ENCODE peak calls at places on chromosomes 11 and 22, in ten cellular contexts. L is upper lobe of right lung, V is adrenal gland, Y is bronchial epithelial cell, D is cardiac muscle cell, X is pancreas, Q is HCT116, C is IMR-90, G is ovary, P is breast epithelium. E is an unnamed sample. For H3K36me3, the result is how much of the 10 kb centered on the place peaks cover.

GRCh38 chr22:19904174-19904856 is 37.3 kb upstream of the COMT start:
- DNase-seq in Y (no peak), P (no peak), X (no peak), Q (no peak), C (no peak), V (no peak), G (no peak), L (no peak), D (no peak), E (no peak)

GRCh38 chr11:35036642-35037041 is 102.3 kb upstream of the CD44 start:
- DNase-seq in D (no peak), C (no peak), X (no peak), L (no peak), V (no peak), P (no peak), G (no peak), Y (no peak), Q (no peak), E (no peak)

GRCh38 chr11:75308986-75309385 is 42.5 kb downstream of the ARRB1 start:
- DNase-seq in V (no peak), L (no peak), X (no peak), P (no peak), Y (no peak), D (no peak), C (no peak), Q (no peak), G (no peak), E (no peak)

GRCh38 chr22:48532986-48533385 is 1294.7 kb downstream of the BRD1 start:
- DNase-seq in V (no peak), L (no peak), Q (no peak), D (no peak), G (no peak), X (no peak), P (no peak), Y (no peak), C (no peak), E (no peak)

GRCh38 chr22:41782316-41782715 is 18.2 kb upstream of the CCDC134 start:
- DNase-seq in Q (no peak), L (no peak), D (no peak), G (no peak), P (no peak), V (no peak), Y (no peak), C (no peak), X (no peak), E (no peak)

GRCh38 chr11:64239662-64240466 is 1.0 kb upstream of the FKBP2 start:
- DNase-seq in D (no peak), G (no peak), L (peak), Y (no peak), X (no peak), V (no peak), Q (no peak), P (no peak), C (no peak), E (no peak)

GRCh38 chr11:28657378-28658030 is 549.3 kb downstream of the METTL15 start:
- DNase-seq in Y (peak), G (no peak), C (peak), D (peak), Q (no peak), V (no peak), L (no peak), X (no peak), P (no peak), E (no peak)

GRCh38 chr11:61134801-61135257 is 26.4 kb downstream of the VPS37C start:
- DNase-seq in X (no peak), L (peak), G (no peak), P (no peak), Y (no peak), D (no peak), Q (no peak), C (no peak), V (no peak), E (peak)

GRCh38 chr11:73334244-73335203 is 26.4 kb downstream of the ARHGEF17 start:
- DNase-seq in V (peak), C (peak), P (peak), Y (peak), X (peak), Q (peak), D (peak), G (peak), L (no peak), E (peak)
- TF ChIP-seq CTCF in V (no peak), C (peak), P (no peak), Y (no peak), X (no peak), Q (no peak), D (no peak), G (no peak), L (no peak), E (no peak)

DNA sequence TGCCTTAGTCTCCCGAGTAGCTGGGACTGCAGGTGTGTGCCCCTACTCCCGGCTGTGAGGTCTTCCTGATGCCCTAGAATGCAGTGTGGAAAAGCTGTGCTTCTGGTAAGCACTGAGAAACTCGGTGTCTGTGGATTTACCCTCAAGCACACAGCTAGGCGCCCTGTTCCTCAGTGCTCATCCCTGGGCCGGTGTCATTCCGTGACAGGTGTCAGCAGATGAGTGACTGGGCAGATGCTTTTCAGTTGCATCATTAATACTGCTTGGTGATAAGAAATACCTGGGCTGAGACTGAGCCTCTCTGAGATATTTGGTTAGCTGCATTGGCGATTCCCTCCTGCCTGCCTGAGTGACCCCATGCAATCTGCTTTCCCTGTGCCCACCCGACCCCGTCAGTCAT is 21.8 kb downstream of the FAM118A start:
- DNase-seq in Y (no peak), P (no peak), C (no peak), L (no peak), V (no peak), Q (no peak), D (no peak), G (no peak), X (no peak), E (no peak)
- H3K36me3 ChIP-seq in Y (under half), P (under half), C (half or more), L (under half), V (under half), Q (under half), D (under half), G (under half), X (under half), E (under half)

GRCh38 chr22:43090130-43090789 is 1.1 kb upstream of the TTLL1 start:
- DNase-seq in C (peak), G (peak), Y (peak), D (peak), V (peak), L (no peak), X (peak), P (peak), Q (peak), E (peak)
- TF ChIP-seq CTCF in C (peak), G (no peak), Y (peak), D (peak), V (peak), L (peak), X (no peak), P (peak), Q (peak), E (no peak)

DNA sequence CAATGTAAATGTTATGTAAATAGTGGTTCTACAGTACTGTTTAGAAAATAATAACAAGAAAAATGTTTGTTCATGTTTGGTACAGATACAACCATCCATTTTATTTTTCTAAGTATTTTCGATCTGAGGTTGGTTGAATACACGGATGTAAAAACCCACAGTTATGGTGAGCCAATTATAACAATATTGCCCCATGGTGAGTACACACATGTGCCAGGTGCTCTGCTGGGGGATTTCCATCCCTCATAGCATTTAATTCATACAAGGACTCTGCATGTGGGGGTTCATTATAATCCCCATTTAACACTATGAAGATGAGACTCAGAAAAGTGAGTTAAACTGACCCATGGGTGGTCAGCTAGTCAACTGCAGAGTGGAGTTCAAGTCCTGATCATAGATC is 23.3 kb upstream of the TTC28 start:
- DNase-seq in D (no peak), G (no peak), X (no peak), V (no peak), Q (no peak), L (no peak), Y (no peak), P (no peak), C (no peak), E (no peak)
- H3K36me3 ChIP-seq in D (under half), G (under half), X (under half), V (under half), Q (under half), L (under half), Y (under half), P (under half), C (under half), E (under half)

GRCh38 chr22:29702025-29702930 is 17.5 kb upstream of the CABP7 start:
- DNase-seq in V (no peak), D (no peak), X (no peak), Q (no peak), C (peak), L (no peak), Y (no peak), G (no peak), P (no peak), E (no peak)
- TF ChIP-seq CTCF in V (no peak), D (no peak), X (no peak), Q (peak), C (peak), L (no peak), Y (no peak), G (no peak), P (no peak), E (no peak)

GRCh38 chr11:971092-971690 is 45.5 kb downstream of the AP2A2 start:
- DNase-seq in Q (no peak), L (no peak), P (no peak), G (no peak), D (no peak), X (no peak), C (no peak), V (no peak), Y (no peak), E (no peak)

GRCh38 chr11:969651-970205 is 44.1 kb downstream of the AP2A2 start:
- DNase-seq in P (no peak), G (no peak), L (no peak), Q (no peak), D (no peak), C (no peak), V (no peak), X (no peak), Y (no peak), E (no peak)

GRCh38 chr11:968822-969221 is 43.2 kb downstream of the AP2A2 start:
- DNase-seq in P (no peak), Q (no peak), V (no peak), G (no peak), C (no peak), L (no peak), Y (no peak), X (no peak), D (no peak), E (no peak)

GRCh38 chr11:971731-972365 is 46.2 kb downstream of the AP2A2 start:
- DNase-seq in V (no peak), Y (no peak), P (no peak), G (no peak), D (no peak), C (no peak), Q (no peak), L (no peak), X (no peak), E (no peak)

GRCh38 chr11:970319-970871 is 44.7 kb downstream of the AP2A2 start:
- DNase-seq in C (no peak), L (no peak), G (no peak), P (no peak), V (no peak), Q (no peak), Y (no peak), X (no peak), D (no peak), E (no peak)
- H3K36me3 ChIP-seq in C (under half), L (half or more), G (under half), P (under half), V (under half), Q (under half), Y (under half), X (under half), D (under half), E (half or more)

E was measured in sigmoid colon.